ENCODE peak calls at places on chromosomes 5 and 9, in four cellular contexts. One of them, this sample, is unnamed.

GRCh38 chr9:38443597-38443996 is 19.3 kb upstream of the IGFBPL1 start:
- DNase-seq in WTC11: no peak
- DNase-seq in H1: no peak
- DNase-seq in K562: no peak
- DNase-seq in this sample: no peak

GRCh38 chr5:115657883-115658233 is 32.0 kb upstream of the TMED7 start:
- DNase-seq in WTC11: no peak
- DNase-seq in H1: no peak
- DNase-seq in K562: no peak
- DNase-seq in this sample: no peak

GRCh38 chr9:89723696-89724095 is 118.9 kb downstream of the GADD45G start:
- DNase-seq in WTC11: no peak
- DNase-seq in H1: no peak
- DNase-seq in K562: no peak
- DNase-seq in this sample: no peak

GRCh38 chr5:33231214-33231710 is 209.5 kb upstream of the TARS1 start:
- DNase-seq in WTC11: no peak
- DNase-seq in H1: no peak
- DNase-seq in K562: no peak
- DNase-seq in this sample: no peak

GRCh38 chr5:57072218-57072892 is 101.5 kb upstream of the GPBP1 start:
- DNase-seq in WTC11: no peak
- DNase-seq in H1: no peak
- DNase-seq in K562: no peak
- DNase-seq in this sample: no peak

GRCh38 chr5:60541980-60542379 is 158.0 kb downstream of the DEPDC1B start:
- DNase-seq in WTC11: no peak
- DNase-seq in H1: no peak
- DNase-seq in K562: no peak
- DNase-seq in this sample: no peak

GRCh38 chr9:6433405-6433804 is 20.4 kb downstream of the UHRF2 start:
- DNase-seq in WTC11: no peak
- DNase-seq in H1: no peak
- DNase-seq in K562: no peak
- DNase-seq in this sample: no peak

GRCh38 chr5:179486596-179487051 is 63.7 kb upstream of the RUFY1 start:
- DNase-seq in WTC11: no peak
- DNase-seq in H1: no peak
- DNase-seq in K562: no peak
- DNase-seq in this sample: no peak

GRCh38 chr5:146369691-146370090 is 31.1 kb downstream of the POU4F3 start:
- DNase-seq in WTC11: no peak
- DNase-seq in H1: no peak
- DNase-seq in K562: no peak
- DNase-seq in this sample: no peak

GRCh38 chr9:99266136-99267023 is 44.3 kb downstream of the SEC61B start:
- DNase-seq in WTC11: peak; percentile 90
- DNase-seq in H1: peak; percentile 91
- DNase-seq in K562: peak; percentile 61
- DNase-seq in this sample: peak; percentile 74

GRCh38 chr5:100840364-100840763 is 62.7 kb downstream of the ST8SIA4 start:
- DNase-seq in WTC11: no peak
- DNase-seq in H1: no peak
- DNase-seq in K562: no peak
- DNase-seq in this sample: no peak

GRCh38 chr9:108130896-108131295 is 641.3 kb upstream of the KLF4 start:
- DNase-seq in WTC11: no peak
- DNase-seq in H1: no peak
- DNase-seq in K562: no peak
- DNase-seq in this sample: no peak

GRCh38 chr9:134492281-134492691 is 149.3 kb upstream of the COL5A1 start:
- DNase-seq in WTC11: no peak
- DNase-seq in H1: no peak
- DNase-seq in K562: no peak
- DNase-seq in this sample: peak; percentile 90

GRCh38 chr5:89081360-89081759 is 198.4 kb upstream of the MEF2C start:
- DNase-seq in WTC11: no peak
- DNase-seq in H1: no peak
- DNase-seq in K562: no peak
- DNase-seq in this sample: no peak

GRCh38 chr9:20315672-20316071 is 306.6 kb downstream of the MLLT3 start:
- DNase-seq in WTC11: no peak
- DNase-seq in H1: no peak
- DNase-seq in K562: no peak
- DNase-seq in this sample: no peak

GRCh38 chr9:133483611-133484010 is 4.7 kb upstream of the SLC2A6 start:
- DNase-seq in WTC11: no peak
- DNase-seq in H1: no peak
- DNase-seq in K562: no peak
- DNase-seq in this sample: no peak

GRCh38 chr9:116316231-116316630 is 162.6 kb downstream of the PAPPA start:
- DNase-seq in WTC11: no peak
- DNase-seq in H1: no peak
- DNase-seq in K562: no peak
- DNase-seq in this sample: no peak

GRCh38 chr5:69167488-69167845 is 517 bp downstream of the CCNB1 start:
- DNase-seq in WTC11: no peak
- DNase-seq in H1: no peak
- DNase-seq in K562: peak; percentile 28
- DNase-seq in this sample: peak; percentile 27

GRCh38 chr5:116681334-116682013 is 106.9 kb upstream of the SEMA6A start:
- DNase-seq in WTC11: no peak
- DNase-seq in H1: no peak
- DNase-seq in K562: no peak
- DNase-seq in this sample: no peak

GRCh38 chr5:131163315-131164119 is 1.5 kb downstream of the HINT1 start:
- DNase-seq in WTC11: no peak
- DNase-seq in H1: no peak
- DNase-seq in K562: peak; percentile 45
- DNase-seq in this sample: no peak

GRCh38 chr5:178419651-178420050 is 170.5 kb downstream of the COL23A1 start:
- DNase-seq in WTC11: no peak
- DNase-seq in H1: no peak
- DNase-seq in K562: no peak
- DNase-seq in this sample: no peak

GRCh38 chr9:99868845-99869244 is 37.6 kb upstream of the STX17 start:
- DNase-seq in WTC11: no peak
- DNase-seq in H1: no peak
- DNase-seq in K562: no peak
- DNase-seq in this sample: no peak

GRCh38 chr9:106820866-106821265 is 42.1 kb upstream of the ZNF462 start:
- DNase-seq in WTC11: no peak
- DNase-seq in H1: no peak
- DNase-seq in K562: no peak
- DNase-seq in this sample: no peak

GRCh38 chr9:96107436-96107835 is 194.5 kb downstream of the HSD17B3 start:
- DNase-seq in WTC11: no peak
- DNase-seq in H1: no peak
- DNase-seq in K562: no peak
- DNase-seq in this sample: no peak

GRCh38 chr5:167947312-167947711 is 344.1 kb upstream of the WWC1 start:
- DNase-seq in WTC11: no peak
- DNase-seq in H1: no peak
- DNase-seq in K562: no peak
- DNase-seq in this sample: no peak

GRCh38 chr5:175742290-175742994 is 84.6 kb downstream of the HRH2 start:
- DNase-seq in WTC11: no peak
- DNase-seq in H1: peak; percentile 22
- DNase-seq in K562: no peak
- DNase-seq in this sample: no peak

GRCh38 chr9:131943397-131943796 is 136.3 kb downstream of the MED27 start:
- DNase-seq in WTC11: no peak
- DNase-seq in H1: no peak
- DNase-seq in K562: no peak
- DNase-seq in this sample: no peak

GRCh38 chr9:36064448-36065037 is 27.8 kb downstream of the RECK start:
- DNase-seq in WTC11: no peak
- DNase-seq in H1: no peak
- DNase-seq in K562: no peak
- DNase-seq in this sample: no peak

GRCh38 chr9:138052635-138053320 is 175.2 kb downstream of the CACNA1B start:
- DNase-seq in WTC11: no peak
- DNase-seq in H1: no peak
- DNase-seq in K562: no peak
- DNase-seq in this sample: peak; percentile 4

GRCh38 chr9:116450378-116451139 is 236.5 kb upstream of the TRIM32 start:
- DNase-seq in WTC11: no peak
- DNase-seq in H1: no peak
- DNase-seq in K562: no peak
- DNase-seq in this sample: no peak

GRCh38 chr5:98540056-98540455 is 233.4 kb upstream of the RGMB start:
- DNase-seq in WTC11: no peak
- DNase-seq in H1: no peak
- DNase-seq in K562: no peak
- DNase-seq in this sample: no peak

GRCh38 chr9:113516840-113517577 is 53.5 kb downstream of the RGS3 start:
- DNase-seq in WTC11: no peak
- DNase-seq in H1: no peak
- DNase-seq in K562: no peak
- DNase-seq in this sample: no peak

GRCh38 chr9:1960696-1961095 is 54.5 kb upstream of the SMARCA2 start:
- DNase-seq in WTC11: no peak
- DNase-seq in H1: no peak
- DNase-seq in K562: no peak
- DNase-seq in this sample: no peak

GRCh38 chr9:1959347-1959746 is 55.8 kb upstream of the SMARCA2 start:
- DNase-seq in WTC11: no peak
- DNase-seq in H1: no peak
- DNase-seq in K562: no peak
- DNase-seq in this sample: no peak

GRCh38 chr9:1966725-1967366 is 48.3 kb upstream of the SMARCA2 start:
- DNase-seq in WTC11: no peak
- DNase-seq in H1: no peak
- DNase-seq in K562: no peak
- DNase-seq in this sample: no peak

GRCh38 chr9:1962588-1963134 is 52.5 kb upstream of the SMARCA2 start:
- DNase-seq in WTC11: no peak
- DNase-seq in H1: no peak
- DNase-seq in K562: no peak
- DNase-seq in this sample: no peak

GRCh38 chr9:1962036-1962535 is 53.1 kb upstream of the SMARCA2 start:
- DNase-seq in WTC11: no peak
- DNase-seq in H1: no peak
- DNase-seq in K562: no peak
- DNase-seq in this sample: no peak
- TF ChIP-seq TEAD4 in WTC11: no peak
- TF ChIP-seq TEAD4 in H1: no peak
- TF ChIP-seq TEAD4 in K562: no peak
- TF ChIP-seq TEAD4 in this sample: no peak

GRCh38 chr5:157548513-157549282 is 26.9 kb downstream of the ADAM19 start:
- DNase-seq in WTC11: no peak
- DNase-seq in H1: no peak
- DNase-seq in K562: no peak
- DNase-seq in this sample: no peak
- TF ChIP-seq TEAD4 in WTC11: no peak
- TF ChIP-seq TEAD4 in H1: no peak
- TF ChIP-seq TEAD4 in K562: no peak
- TF ChIP-seq TEAD4 in this sample: no peak

GRCh38 chr9:30574355-30575151 is 1809.9 kb upstream of the ACO1 start:
- DNase-seq in WTC11: peak; percentile 21
- DNase-seq in H1: no peak
- DNase-seq in K562: no peak
- DNase-seq in this sample: no peak

GRCh38 chr9:30575691-30576090 is 1808.8 kb upstream of the ACO1 start:
- DNase-seq in WTC11: no peak
- DNase-seq in H1: no peak
- DNase-seq in K562: no peak
- DNase-seq in this sample: no peak

GRCh38 chr9:30579810-30580209 is 1804.6 kb upstream of the ACO1 start:
- DNase-seq in WTC11: no peak
- DNase-seq in H1: no peak
- DNase-seq in K562: no peak
- DNase-seq in this sample: no peak

DNA sequence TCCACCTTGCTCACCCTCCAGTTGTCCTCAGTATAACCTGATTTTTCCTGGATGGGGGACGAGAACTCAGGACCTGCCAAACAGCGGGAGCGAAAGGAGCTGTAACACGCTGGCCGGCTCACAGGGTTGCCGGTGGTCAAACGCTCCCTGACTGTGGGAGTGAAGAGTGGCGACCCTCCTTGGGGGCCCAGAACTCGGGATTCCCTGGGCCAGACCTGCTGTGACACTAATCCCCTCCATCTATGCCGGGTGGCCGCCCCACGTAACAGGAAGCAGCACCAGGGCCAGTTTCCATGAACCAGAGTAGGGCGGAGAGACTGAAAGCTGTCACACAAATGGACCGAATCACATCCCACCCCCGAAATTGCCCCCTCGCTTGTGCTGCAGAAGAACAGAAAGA is 1809.2 kb upstream of the ACO1 start:
- DNase-seq in WTC11: no peak
- DNase-seq in H1: no peak
- DNase-seq in K562: no peak
- DNase-seq in this sample: no peak
- TF ChIP-seq TEAD4 in WTC11: no peak
- TF ChIP-seq TEAD4 in H1: no peak
- TF ChIP-seq TEAD4 in K562: no peak
- TF ChIP-seq TEAD4 in this sample: no peak

GRCh38 chr9:104608336-104608735 is 2.9 kb upstream of the OR13C2 start:
- DNase-seq in WTC11: no peak
- DNase-seq in H1: no peak
- DNase-seq in K562: no peak
- DNase-seq in this sample: no peak
- TF ChIP-seq TEAD4 in WTC11: no peak
- TF ChIP-seq TEAD4 in H1: no peak
- TF ChIP-seq TEAD4 in K562: no peak
- TF ChIP-seq TEAD4 in this sample: no peak

GRCh38 chr5:159631001-159631400 is 285.3 kb upstream of the ADRA1B start:
- DNase-seq in WTC11: no peak
- DNase-seq in H1: no peak
- DNase-seq in K562: no peak
- DNase-seq in this sample: no peak
- TF ChIP-seq TEAD4 in WTC11: no peak
- TF ChIP-seq TEAD4 in H1: no peak
- TF ChIP-seq TEAD4 in K562: no peak
- TF ChIP-seq TEAD4 in this sample: no peak

GRCh38 chr5:160968480-160968879 is 116.5 kb upstream of the ATP10B start:
- DNase-seq in WTC11: no peak
- DNase-seq in H1: no peak
- DNase-seq in K562: no peak
- DNase-seq in this sample: no peak
- TF ChIP-seq TEAD4 in WTC11: no peak
- TF ChIP-seq TEAD4 in H1: no peak
- TF ChIP-seq TEAD4 in K562: no peak
- TF ChIP-seq TEAD4 in this sample: no peak

GRCh38 chr5:7852988-7853387 is 2.1 kb upstream of the CFAP90 start:
- DNase-seq in WTC11: no peak
- DNase-seq in H1: no peak
- DNase-seq in K562: no peak
- DNase-seq in this sample: no peak

GRCh38 chr5:7851240-7851592 is 283 bp upstream of the CFAP90 start:
- DNase-seq in WTC11: no peak
- DNase-seq in H1: no peak
- DNase-seq in K562: no peak
- DNase-seq in this sample: no peak

GRCh38 chr5:7852542-7852941 is 1.6 kb upstream of the CFAP90 start:
- DNase-seq in WTC11: no peak
- DNase-seq in H1: no peak
- DNase-seq in K562: no peak
- DNase-seq in this sample: no peak

GRCh38 chr5:7850533-7851239 is at the start of gene CFAP90:
- DNase-seq in WTC11: peak; percentile 91
- DNase-seq in H1: peak; percentile 93
- DNase-seq in K562: no peak
- DNase-seq in this sample: peak; percentile 94

GRCh38 chr5:7851617-7852289 is 820 bp upstream of the CFAP90 start:
- DNase-seq in WTC11: no peak
- DNase-seq in H1: no peak
- DNase-seq in K562: no peak
- DNase-seq in this sample: no peak
- TF ChIP-seq TEAD4 in WTC11: no peak
- TF ChIP-seq TEAD4 in H1: no peak
- TF ChIP-seq TEAD4 in K562: no peak
- TF ChIP-seq TEAD4 in this sample: no peak